ENCODE peak calls at places on chromosomes 13 and 19, in five cellular contexts. Y is mesenchymal stem cell, A is neuronal stem cell, K is IMR-90, S is H1. B is an unnamed sample.

GRCh38 chr13:73429691-73430090 is 370.9 kb downstream of the KLF5 start:
- DNase-seq in Y (peak), A (no peak), K (peak), S (no peak), B (peak)

GRCh38 chr19:50214699-50215543 is 11.5 kb downstream of the MYH14 start:
- DNase-seq in Y (no peak), A (no peak), K (no peak), S (no peak), B (peak)

GRCh38 chr13:60583196-60583908 is 186.3 kb downstream of the TDRD3 start:
- DNase-seq in Y (no peak), A (no peak), K (peak), S (no peak), B (peak)

GRCh38 chr13:51995677-51996551 is 15.3 kb downstream of the ATP7B start:
- DNase-seq in Y (no peak), A (no peak), K (no peak), S (no peak), B (peak)

GRCh38 chr19:39398297-39398864 is 7.2 kb downstream of the MED29 start:
- DNase-seq in Y (peak), A (no peak), K (peak), S (no peak), B (no peak)

GRCh38 chr13:110885966-110886365 is 28.9 kb downstream of the ANKRD10 start:
- DNase-seq in Y (no peak), A (no peak), K (no peak), S (no peak), B (peak)

GRCh38 chr13:113643593-113643992 is 14.4 kb downstream of the ATP4B start:
- DNase-seq in Y (no peak), A (no peak), K (no peak), S (no peak), B (no peak)

GRCh38 chr13:62209539-62209938 is 793.9 kb upstream of the PCDH20 start:
- DNase-seq in Y (no peak), A (no peak), K (no peak), S (no peak), B (no peak)

GRCh38 chr13:100478107-100478809 is 110.3 kb downstream of the GGACT start:
- DNase-seq in Y (no peak), A (no peak), K (no peak), S (no peak), B (peak)

DNA sequence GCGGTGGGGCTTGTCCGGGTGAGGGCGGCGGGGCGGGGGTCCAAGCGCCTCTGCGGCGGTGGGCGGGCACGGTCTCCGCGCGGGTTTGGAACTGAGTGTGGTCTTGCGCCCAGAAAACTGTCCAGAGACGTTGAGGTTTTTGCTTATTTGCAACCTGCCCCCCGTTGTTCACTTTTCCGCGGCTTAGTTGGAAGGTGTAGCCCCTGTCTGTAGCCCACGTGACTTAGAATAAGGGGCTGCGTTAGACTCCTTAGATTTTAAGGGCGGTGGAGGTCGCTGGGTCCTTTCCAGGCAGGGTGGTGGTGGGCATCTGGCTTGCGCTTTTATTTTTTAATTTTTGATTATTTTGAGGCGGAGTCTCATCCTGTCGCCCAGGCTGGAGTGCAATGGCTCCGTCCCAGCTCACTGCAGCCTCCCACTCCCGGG is 750 bp downstream of the RPS15 start:
- DNase-seq in Y (no peak), A (no peak), K (no peak), S (no peak), B (no peak)
- H3K18ac ChIP-seq in Y (peak), A (peak), K (no peak), S (no peak), B (peak)

GRCh38 chr19:56315076-56315828 is 613 bp upstream of the ZSCAN5A start:
- DNase-seq in Y (peak), A (peak), K (peak), S (peak), B (peak)

GRCh38 chr19:56316728-56317127 is 2.1 kb upstream of the ZSCAN5A start:
- DNase-seq in Y (no peak), A (no peak), K (no peak), S (no peak), B (no peak)

GRCh38 chr19:56312787-56313343 is 1.8 kb downstream of the ZSCAN5A start:
- DNase-seq in Y (peak), A (no peak), K (no peak), S (no peak), B (no peak)

GRCh38 chr19:56314018-56314583 is 538 bp downstream of the ZSCAN5A start:
- DNase-seq in Y (no peak), A (no peak), K (peak), S (peak), B (peak)

GRCh38 chr19:56314584-56315075 is at the start of gene ZSCAN5A:
- DNase-seq in Y (peak), A (peak), K (peak), S (peak), B (peak)
- H2BK5ac ChIP-seq in Y (peak), A (peak), K (peak), S (peak), B (peak)

GRCh38 chr19:1039646-1040475 is at the start of gene ABCA7:
- DNase-seq in Y (peak), A (peak), K (peak), S (peak), B (peak)
- H3K18ac ChIP-seq in Y (peak), A (peak), K (no peak), S (peak), B (no peak)

DNA sequence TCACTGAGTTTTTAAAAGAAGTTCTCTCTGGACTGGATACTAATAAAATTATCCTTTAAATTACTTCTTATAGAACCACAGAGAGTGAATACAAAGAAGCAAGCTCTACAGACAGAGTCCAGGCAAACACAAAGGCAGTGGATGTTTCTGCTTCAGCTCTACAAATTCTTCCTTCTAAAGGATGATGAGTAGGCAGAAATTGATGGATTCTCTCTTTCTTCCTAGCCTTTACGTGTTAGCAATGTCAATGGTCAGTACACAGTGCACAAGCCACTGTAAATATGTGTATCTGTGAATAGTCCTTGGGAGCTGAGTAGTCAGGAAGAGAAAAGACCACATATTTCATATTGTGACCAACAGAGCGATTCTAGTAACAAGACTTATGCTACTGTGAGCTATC is 390.8 kb downstream of the TBC1D4 start:
- DNase-seq in Y (no peak), A (no peak), K (no peak), S (no peak), B (no peak)
- H2BK5ac ChIP-seq in Y (no peak), A (no peak), K (no peak), S (no peak), B (no peak)

DNA sequence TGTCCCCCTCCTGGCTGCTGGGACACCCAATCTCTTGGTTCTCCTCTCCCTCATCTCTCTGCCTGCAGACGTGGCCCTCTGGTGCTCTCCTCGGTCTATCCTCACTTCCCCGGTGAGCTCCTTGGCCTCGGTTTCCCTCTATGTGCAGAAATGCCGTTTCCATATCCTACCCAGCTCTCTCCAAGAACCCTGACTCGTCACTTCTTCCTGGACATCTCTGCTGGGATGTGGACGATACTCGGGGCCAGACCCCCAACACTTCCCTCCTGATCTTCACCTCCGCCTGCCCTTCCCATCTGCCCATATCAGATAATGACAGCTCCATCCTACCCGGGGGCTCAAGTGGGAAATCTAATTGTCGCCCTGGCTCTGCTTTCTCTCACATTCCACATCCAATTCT is 7.9 kb downstream of the AP2S1 start:
- DNase-seq in Y (no peak), A (no peak), K (no peak), S (no peak), B (no peak)
- H3K18ac ChIP-seq in Y (no peak), A (peak), K (no peak), S (no peak), B (no peak)

GRCh38 chr19:7628589-7629311 is 595 bp downstream of the XAB2 start:
- DNase-seq in Y (peak), A (no peak), K (no peak), S (no peak), B (no peak)

GRCh38 chr19:7632340-7633203 is 947 bp downstream of the PCP2 start:
- DNase-seq in Y (no peak), A (no peak), K (no peak), S (no peak), B (no peak)

GRCh38 chr19:7631577-7631976 is 1.9 kb downstream of the PCP2 start:
- DNase-seq in Y (no peak), A (no peak), K (no peak), S (no peak), B (no peak)

GRCh38 chr19:7627166-7627565 is 2.2 kb downstream of the XAB2 start:
- DNase-seq in Y (no peak), A (no peak), K (no peak), S (no peak), B (no peak)

GRCh38 chr19:7629347-7630054 is at the start of the genes PET100 and XAB2:
- DNase-seq in Y (peak), A (peak), K (peak), S (peak), B (peak)
- H2BK5ac ChIP-seq in Y (no peak), A (no peak), K (no peak), S (peak), B (no peak)

GRCh38 chr19:2555422-2556220 is 79.7 kb downstream of the GADD45B start:
- DNase-seq in Y (no peak), A (no peak), K (no peak), S (no peak), B (no peak)

GRCh38 chr19:2554856-2555255 is 78.9 kb downstream of the GADD45B start:
- DNase-seq in Y (no peak), A (no peak), K (peak), S (no peak), B (no peak)

GRCh38 chr19:2558543-2558942 is 82.6 kb downstream of the GADD45B start:
- DNase-seq in Y (no peak), A (no peak), K (no peak), S (no peak), B (no peak)

GRCh38 chr19:2557093-2557440 is 81.1 kb downstream of the GADD45B start:
- DNase-seq in Y (no peak), A (no peak), K (no peak), S (no peak), B (no peak)

GRCh38 chr19:2556221-2557092 is 80.5 kb downstream of the GADD45B start:
- DNase-seq in Y (no peak), A (no peak), K (no peak), S (no peak), B (no peak)
- H3K18ac ChIP-seq in Y (no peak), A (peak), K (no peak), S (peak), B (no peak)

GRCh38 chr19:9323557-9323918 is 441 bp upstream of the ZNF559 start:
- DNase-seq in Y (no peak), A (no peak), K (peak), S (no peak), B (peak)

GRCh38 chr19:9324584-9324962 is 594 bp downstream of the ZNF559 start:
- DNase-seq in Y (no peak), A (no peak), K (no peak), S (no peak), B (no peak)

GRCh38 chr19:9321338-9321737 is 2.6 kb upstream of the ZNF559 start:
- DNase-seq in Y (no peak), A (no peak), K (no peak), S (no peak), B (no peak)

GRCh38 chr19:9329999-9330398 is 6.0 kb downstream of the ZNF559 start:
- DNase-seq in Y (no peak), A (no peak), K (no peak), S (no peak), B (no peak)

GRCh38 chr19:9323919-9324583 is at the start of gene ZNF559:
- DNase-seq in Y (peak), A (peak), K (peak), S (peak), B (peak)
- H2BK5ac ChIP-seq in Y (peak), A (peak), K (peak), S (peak), B (no peak)

GRCh38 chr13:112208656-112209055 is 141.7 kb downstream of the SOX1 start:
- DNase-seq in Y (no peak), A (no peak), K (no peak), S (no peak), B (no peak)

GRCh38 chr13:112204881-112205327 is 138.0 kb downstream of the SOX1 start:
- DNase-seq in Y (no peak), A (peak), K (no peak), S (no peak), B (peak)

GRCh38 chr13:112209266-112209665 is 142.3 kb downstream of the SOX1 start:
- DNase-seq in Y (no peak), A (no peak), K (no peak), S (no peak), B (no peak)

GRCh38 chr13:112205990-112206389 is 139.0 kb downstream of the SOX1 start:
- DNase-seq in Y (no peak), A (no peak), K (no peak), S (no peak), B (no peak)

DNA sequence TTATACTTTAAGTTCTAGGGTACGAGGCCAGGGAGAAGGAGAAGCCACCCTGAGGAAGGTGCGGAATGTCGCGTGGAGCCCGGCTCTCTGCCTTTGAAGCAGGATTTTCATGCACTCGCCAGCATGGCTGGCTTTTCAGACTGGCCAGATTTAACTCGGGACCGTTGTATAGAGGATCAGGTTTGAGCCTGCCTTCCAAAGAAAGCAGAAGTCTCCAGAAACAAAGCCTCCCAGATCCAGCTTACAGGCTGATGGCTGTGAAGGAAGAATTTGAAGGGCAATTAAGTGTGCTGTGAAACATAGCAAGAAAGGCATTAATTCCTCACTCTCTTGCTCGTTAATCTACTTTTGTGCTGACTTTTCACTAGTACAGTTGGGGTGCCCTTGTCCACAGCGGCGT is 140.2 kb downstream of the SOX1 start:
- DNase-seq in Y (no peak), A (peak), K (no peak), S (no peak), B (peak)
- H3K18ac ChIP-seq in Y (no peak), A (no peak), K (no peak), S (no peak), B (no peak)

B was measured in mesendoderm.